ENCODE peak calls at places on chromosomes 2 and 18, in eight cellular contexts. E, G, D, K, Y, F, L and H are unnamed samples.

GRCh38 chr2:239164281-239164871 is 236.4 kb downstream of the HDAC4 start:
- DNase-seq in E (no peak), G (no peak), D (no peak), K (peak; percentile 61), Y (no peak), F (no peak), L (no peak), H (peak; percentile 12)

GRCh38 chr2:222052934-222053367 is 245.8 kb downstream of the PAX3 start:
- DNase-seq in E (peak; percentile 20), G (peak; percentile 81), D (no peak), K (no peak), Y (no peak), F (peak; percentile 22), L (no peak), H (peak; percentile 39)

GRCh38 chr2:2613279-2614199 is 282.5 kb upstream of the MYT1L start:
- DNase-seq in E (peak; percentile 97), G (peak; percentile 98), D (peak; percentile 85), K (peak; percentile 67), Y (peak; percentile 79), F (peak; percentile 77), L (peak; percentile 89), H (peak; percentile 94)

GRCh38 chr2:216716109-216716508 is 20.8 kb upstream of the IGFBP5 start:
- DNase-seq in E (no peak), G (no peak), D (no peak), K (no peak), Y (no peak), F (no peak), L (no peak), H (no peak)

GRCh38 chr2:32058130-32058529 is 5.2 kb upstream of the SPAST start:
- DNase-seq in E (no peak), G (no peak), D (no peak), K (no peak), Y (peak; percentile 22), F (no peak), L (peak; percentile 13), H (no peak)

GRCh38 chr2:23669413-23670244 is 257.3 kb downstream of the ATAD2B start:
- DNase-seq in E (no peak), G (no peak), D (peak; percentile 82), K (no peak), Y (peak; percentile 56), F (no peak), L (peak; percentile 22), H (no peak)

GRCh38 chr2:218831378-218831990 is at the start of gene PRKAG3:
- DNase-seq in E (no peak), G (no peak), D (no peak), K (no peak), Y (no peak), F (no peak), L (no peak), H (no peak)

GRCh38 chr2:64586883-64587481 is 62.9 kb downstream of the AFTPH start:
- DNase-seq in E (no peak), G (no peak), D (peak; percentile 61), K (no peak), Y (peak; percentile 77), F (peak; percentile 34), L (peak; percentile 57), H (no peak)

GRCh38 chr18:11047156-11047555 is 102.2 kb downstream of the PIEZO2 start:
- DNase-seq in E (no peak), G (no peak), D (no peak), K (no peak), Y (peak; percentile 58), F (no peak), L (no peak), H (no peak)

GRCh38 chr18:963276-963675 is 58.6 kb downstream of the ADCYAP1 start:
- DNase-seq in E (no peak), G (no peak), D (no peak), K (no peak), Y (no peak), F (no peak), L (no peak), H (no peak)

GRCh38 chr2:217743980-217744761 is 258.6 kb downstream of the TNS1 start:
- DNase-seq in E (no peak), G (no peak), D (no peak), K (no peak), Y (no peak), F (no peak), L (no peak), H (no peak)

GRCh38 chr2:11411768-11412448 is 54.1 kb downstream of the E2F6 start:
- DNase-seq in E (peak; percentile 66), G (peak; percentile 46), D (peak; percentile 43), K (no peak), Y (peak; percentile 71), F (no peak), L (peak; percentile 49), H (peak; percentile 52)

GRCh38 chr2:126359494-126359893 is 296.5 kb upstream of the GYPC start:
- DNase-seq in E (no peak), G (no peak), D (peak; percentile 8), K (no peak), Y (peak; percentile 2), F (no peak), L (peak; percentile 5), H (no peak)
- TF ChIP-seq CTCF in E (no peak), G (peak; percentile 56), D (peak; percentile 23), K (peak; percentile 15), Y (peak; percentile 16), F (no peak), L (peak; percentile 34), H (peak; percentile 39)

GRCh38 chr2:37784759-37785149 is 113.3 kb upstream of the CDC42EP3 start:
- DNase-seq in E (no peak), G (no peak), D (no peak), K (no peak), Y (no peak), F (no peak), L (no peak), H (no peak)

GRCh38 chr2:37786153-37786809 is 114.8 kb upstream of the CDC42EP3 start:
- DNase-seq in E (no peak), G (no peak), D (no peak), K (no peak), Y (no peak), F (no peak), L (no peak), H (no peak)

GRCh38 chr2:37784071-37784758 is 112.8 kb upstream of the CDC42EP3 start:
- DNase-seq in E (no peak), G (no peak), D (no peak), K (no peak), Y (no peak), F (no peak), L (no peak), H (no peak)

GRCh38 chr2:37788602-37789209 is 117.3 kb upstream of the CDC42EP3 start:
- DNase-seq in E (no peak), G (no peak), D (no peak), K (no peak), Y (no peak), F (no peak), L (no peak), H (no peak)

DNA sequence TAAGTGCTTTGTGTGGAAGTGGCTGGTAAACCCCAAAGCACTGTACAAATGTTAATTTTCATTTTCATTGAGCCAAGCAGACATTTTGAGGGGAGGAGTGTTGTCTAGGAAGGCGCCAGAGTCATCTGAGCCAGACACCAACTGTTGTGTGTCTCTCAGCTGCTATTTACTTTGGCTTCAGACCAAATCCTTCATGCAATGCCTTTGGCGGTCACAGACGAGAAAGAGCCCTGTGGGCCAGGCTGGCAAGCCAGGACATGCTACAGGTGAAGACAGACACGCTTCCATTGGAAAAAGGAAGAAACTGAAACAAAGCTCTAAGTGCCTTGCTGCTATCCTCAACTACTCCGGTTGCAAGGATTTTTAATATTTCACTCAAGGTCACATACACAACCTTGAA is 115.4 kb upstream of the CDC42EP3 start:
- DNase-seq in E (no peak), G (no peak), D (peak; percentile 68), K (no peak), Y (no peak), F (no peak), L (no peak), H (no peak)
- TF ChIP-seq CTCF in E (no peak), G (no peak), D (no peak), K (no peak), Y (no peak), F (no peak), L (no peak), H (no peak)

DNA sequence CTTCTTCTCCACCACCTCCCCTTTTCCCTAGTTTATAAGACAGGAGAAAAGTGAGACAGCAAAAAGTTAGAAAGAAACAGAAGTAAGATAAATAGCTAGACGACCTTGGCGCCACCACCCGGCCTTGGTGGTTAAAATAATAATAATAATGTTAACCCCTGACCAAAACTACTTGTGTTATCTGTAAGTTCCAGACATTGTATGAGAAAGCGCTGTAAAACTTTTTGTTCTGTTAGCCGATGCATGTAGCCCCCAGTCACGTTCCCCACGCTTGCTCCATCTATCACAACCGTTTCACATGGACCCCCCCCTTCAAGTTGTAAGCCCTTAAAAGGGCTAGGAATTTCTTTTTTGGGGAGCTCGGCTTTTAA is 1.5 kb upstream of the BUB1 start:
- DNase-seq in E (no peak), G (no peak), D (no peak), K (no peak), Y (no peak), F (no peak), L (no peak), H (no peak)
- TF ChIP-seq CTCF in E (no peak), G (peak; percentile 16), D (no peak), K (no peak), Y (peak; percentile 22), F (no peak), L (no peak), H (no peak)

DNA sequence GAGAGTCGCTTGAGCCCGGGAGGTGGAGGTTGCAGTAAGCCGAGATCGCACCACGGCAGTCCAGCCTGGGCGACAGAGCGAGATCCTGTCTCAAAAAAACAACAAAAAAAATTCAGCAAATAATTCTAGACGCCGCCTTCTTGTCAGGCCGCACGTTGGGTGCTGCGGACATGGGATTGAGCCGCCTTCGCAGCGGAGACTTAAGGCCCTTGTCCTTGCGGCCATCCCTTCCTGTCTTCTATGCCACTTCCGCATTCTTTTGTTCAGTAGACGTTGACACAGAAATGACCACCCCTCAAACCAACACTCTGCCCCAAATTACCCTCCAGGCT is 15.8 kb downstream of the PTPN18 start:
- DNase-seq in E (peak; percentile 29), G (no peak), D (no peak), K (peak; percentile 72), Y (peak; percentile 45), F (no peak), L (peak; percentile 50), H (no peak)
- TF ChIP-seq CTCF in E (no peak), G (no peak), D (no peak), K (no peak), Y (no peak), F (no peak), L (no peak), H (no peak)